ENCODE peak calls at places on chromosomes 16 and 17, in seven cellular contexts. X, G, Q, H, T, Z and V are unnamed samples.

GRCh38 chr17:2402517-2402916 is 1.7 kb upstream of the MNT start:
- DNase-seq in X (no peak), G (no peak), Q (no peak), H (no peak), T (no peak), Z (no peak), V (no peak)

GRCh38 chr17:29977836-29978235 is 36.4 kb downstream of the EFCAB5 start:
- DNase-seq in X (no peak), G (no peak), Q (no peak), H (no peak), T (peak; percentile 31), Z (no peak), V (no peak)

GRCh38 chr17:83192161-83192788 is 112.9 kb downstream of the METRNL start:
- DNase-seq in X (no peak), G (peak; percentile 4), Q (peak; percentile 6), H (no peak), T (no peak), Z (peak; percentile 22), V (no peak)

GRCh38 chr17:59777033-59777432 is 69.6 kb downstream of the VMP1 start:
- DNase-seq in X (no peak), G (no peak), Q (no peak), H (no peak), T (no peak), Z (no peak), V (no peak)

GRCh38 chr17:40145476-40145875 is 5.1 kb downstream of the CASC3 start:
- DNase-seq in X (no peak), G (no peak), Q (no peak), H (no peak), T (no peak), Z (no peak), V (no peak)

GRCh38 chr17:56452469-56452868 is 141.0 kb upstream of the NOG start:
- DNase-seq in X (no peak), G (no peak), Q (no peak), H (no peak), T (no peak), Z (no peak), V (no peak)

GRCh38 chr17:21243516-21244303 is 9.5 kb downstream of the NATD1 start:
- DNase-seq in X (no peak), G (no peak), Q (no peak), H (no peak), T (no peak), Z (no peak), V (no peak)

GRCh38 chr17:79438936-79439335 is 171.9 kb downstream of the RBFOX3 start:
- DNase-seq in X (no peak), G (no peak), Q (no peak), H (no peak), T (no peak), Z (no peak), V (no peak)

GRCh38 chr16:58306327-58306726 is 11.5 kb upstream of the PRSS54 start:
- DNase-seq in X (peak; percentile 20), G (peak; percentile 67), Q (peak; percentile 60), H (peak; percentile 4), T (no peak), Z (no peak), V (peak; percentile 16)

GRCh38 chr16:84453061-84453752 is 51.3 kb downstream of the MEAK7 start:
- DNase-seq in X (no peak), G (no peak), Q (no peak), H (no peak), T (no peak), Z (no peak), V (no peak)

GRCh38 chr16:1093284-1094123 is 2.5 kb downstream of the C1QTNF8 start:
- DNase-seq in X (no peak), G (peak; percentile 19), Q (peak; percentile 30), H (peak; percentile 64), T (no peak), Z (no peak), V (no peak)

GRCh38 chr16:8572919-8573724 is 17.2 kb downstream of the TMEM114 start:
- DNase-seq in X (no peak), G (no peak), Q (no peak), H (no peak), T (no peak), Z (no peak), V (peak; percentile 26)

GRCh38 chr16:51419768-51420167 is 268.7 kb upstream of the SALL1 start:
- DNase-seq in X (no peak), G (no peak), Q (no peak), H (no peak), T (no peak), Z (no peak), V (no peak)

GRCh38 chr17:28953444-28954118 is 2.3 kb upstream of the PHF12 start:
- DNase-seq in X (peak; percentile 18), G (peak; percentile 61), Q (peak; percentile 69), H (no peak), T (no peak), Z (peak; percentile 55), V (peak; percentile 32)

GRCh38 chr16:75351183-75351582 is 82.1 kb downstream of the CFDP1 start:
- DNase-seq in X (no peak), G (no peak), Q (no peak), H (no peak), T (peak; percentile 44), Z (no peak), V (no peak)

GRCh38 chr17:29930399-29931010 is 477 bp upstream of the SSH2 start:
- DNase-seq in X (no peak), G (no peak), Q (no peak), H (no peak), T (no peak), Z (no peak), V (no peak)

GRCh38 chr17:9872852-9873251 is 32.2 kb downstream of the RCVRN start:
- DNase-seq in X (no peak), G (no peak), Q (no peak), H (peak; percentile 49), T (no peak), Z (no peak), V (no peak)

GRCh38 chr16:88013766-88014165 is 62.5 kb downstream of the BANP start:
- DNase-seq in X (no peak), G (no peak), Q (no peak), H (no peak), T (no peak), Z (no peak), V (no peak)

GRCh38 chr17:74646231-74646630 is 22.7 kb upstream of the CD300E start:
- DNase-seq in X (no peak), G (peak; percentile 22), Q (no peak), H (no peak), T (no peak), Z (no peak), V (peak; percentile 19)

GRCh38 chr16:89476811-89477261 is 13.5 kb downstream of the ANKRD11 start:
- DNase-seq in X (no peak), G (no peak), Q (no peak), H (no peak), T (no peak), Z (no peak), V (no peak)

GRCh38 chr17:65848751-65849150 is 287.3 kb upstream of the AXIN2 start:
- DNase-seq in X (no peak), G (no peak), Q (no peak), H (no peak), T (no peak), Z (no peak), V (no peak)

GRCh38 chr17:13476722-13477121 is 125.0 kb downstream of the HS3ST3A1 start:
- DNase-seq in X (no peak), G (no peak), Q (no peak), H (no peak), T (no peak), Z (no peak), V (no peak)

GRCh38 chr17:76523084-76524037 is 14.1 kb downstream of the CYGB start:
- DNase-seq in X (peak; percentile 66), G (peak; percentile 80), Q (peak; percentile 87), H (peak; percentile 78), T (no peak), Z (peak; percentile 80), V (peak; percentile 60)

GRCh38 chr16:14334366-14335105 is 263.4 kb downstream of the MRTFB start:
- DNase-seq in X (no peak), G (no peak), Q (no peak), H (no peak), T (no peak), Z (no peak), V (no peak)

GRCh38 chr17:50626037-50626574 is 8.6 kb upstream of the ABCC3 start:
- DNase-seq in X (peak; percentile 44), G (peak; percentile 65), Q (peak; percentile 74), H (peak; percentile 53), T (peak; percentile 18), Z (peak; percentile 81), V (peak; percentile 72)

GRCh38 chr17:65519471-65519870 is 42.0 kb downstream of the AXIN2 start:
- DNase-seq in X (no peak), G (no peak), Q (no peak), H (no peak), T (no peak), Z (no peak), V (no peak)

GRCh38 chr17:82964851-82965341 is 114.5 kb upstream of the METRNL start:
- DNase-seq in X (no peak), G (no peak), Q (no peak), H (no peak), T (no peak), Z (no peak), V (no peak)

GRCh38 chr16:5776876-5777275 is 679.3 kb upstream of the EEF2KMT start:
- DNase-seq in X (no peak), G (no peak), Q (no peak), H (no peak), T (no peak), Z (no peak), V (no peak)

GRCh38 chr16:73504591-73504990 is 456.7 kb upstream of the ZFHX3 start:
- DNase-seq in X (no peak), G (no peak), Q (no peak), H (no peak), T (no peak), Z (no peak), V (no peak)

GRCh38 chr17:39679521-39680192 is 8.2 kb downstream of the PGAP3 start:
- DNase-seq in X (no peak), G (peak; percentile 47), Q (peak; percentile 40), H (no peak), T (no peak), Z (no peak), V (no peak)

GRCh38 chr16:23248261-23249194 is 53.6 kb upstream of the SCNN1B start:
- DNase-seq in X (no peak), G (no peak), Q (no peak), H (no peak), T (no peak), Z (no peak), V (no peak)

GRCh38 chr17:39404542-39405378 is 3.3 kb upstream of the FBXL20 start:
- DNase-seq in X (no peak), G (peak; percentile 14), Q (peak; percentile 4), H (no peak), T (peak; percentile 70), Z (no peak), V (peak; percentile 17)

GRCh38 chr16:3166505-3166886 is 21.5 kb upstream of the OR1F1 start:
- DNase-seq in X (no peak), G (no peak), Q (no peak), H (no peak), T (no peak), Z (no peak), V (no peak)

GRCh38 chr16:89621698-89622409 is 8.4 kb downstream of the DPEP1 start:
- DNase-seq in X (no peak), G (no peak), Q (no peak), H (no peak), T (no peak), Z (no peak), V (no peak)

GRCh38 chr16:72468582-72468981 is 296.6 kb upstream of the PMFBP1 start:
- DNase-seq in X (no peak), G (no peak), Q (no peak), H (no peak), T (peak; percentile 31), Z (no peak), V (no peak)